ENCODE peak calls at places on chromosomes 1 and 21, in four cellular contexts. E is T-helper 17 cell; X is T-helper 1 cell; W is naive thymus-derived CD8-positive, alpha-beta T cell. S is an unnamed sample.

GRCh38 chr21:25405991-25406390 is 201.3 kb downstream of the MRPL39 start:
- DNase-seq in E (no peak), W (no peak), X (no peak), S (no peak)

GRCh38 chr1:221891708-221892107 is 149.8 kb upstream of the DUSP10 start:
- DNase-seq in X (no peak), W (no peak), E (no peak), S (no peak)

GRCh38 chr1:200048244-200048643 is 20.7 kb downstream of the NR5A2 start:
- DNase-seq in E (no peak), X (no peak), W (no peak), S (no peak)

GRCh38 chr21:36610201-36610600 is 88.7 kb upstream of the SIM2 start:
- DNase-seq in X (no peak), E (no peak), W (no peak), S (no peak)

GRCh38 chr1:49060766-49061165 is 284.1 kb upstream of the BEND5 start:
- DNase-seq in E (no peak), X (no peak), W (no peak), S (no peak)

GRCh38 chr1:212237651-212238050 is 47.6 kb upstream of the PPP2R5A start:
- DNase-seq in X (no peak), E (no peak), W (no peak), S (no peak)

GRCh38 chr21:44306926-44307687 is 7.3 kb downstream of the PFKL start:
- DNase-seq in W (no peak), E (no peak), X (no peak), S (no peak)

GRCh38 chr1:36829066-36829465 is 205.2 kb downstream of the GRIK3 start:
- DNase-seq in W (no peak), E (no peak), X (no peak), S (no peak)

GRCh38 chr21:45253180-45253579 is 34.5 kb downstream of the POFUT2 start:
- DNase-seq in W (no peak), X (no peak), E (no peak), S (no peak)

GRCh38 chr1:119367332-119368124 is 1.1 kb upstream of the HAO2 start:
- DNase-seq in W (no peak), E (no peak), X (no peak), S (no peak)

GRCh38 chr1:99650021-99650420 is 4.1 kb downstream of the PALMD start:
- DNase-seq in X (no peak), W (no peak), E (no peak), S (no peak)

GRCh38 chr1:216075339-216075738 is 347.9 kb downstream of the USH2A start:
- DNase-seq in E (no peak), W (no peak), X (no peak), S (no peak)

GRCh38 chr21:16205527-16205926 is 475.7 kb downstream of the USP25 start:
- DNase-seq in X (no peak), E (no peak), W (no peak), S (no peak)

GRCh38 chr1:155929057-155929456 is 5.2 kb downstream of the KHDC4 start:
- DNase-seq in W (no peak), E (no peak), X (no peak), S (no peak)

GRCh38 chr21:32331444-32332305 is 33.0 kb downstream of the MRAP start:
- DNase-seq in X (no peak), W (no peak), E (no peak), S (no peak)

S was measured in activated gamma-delta T cell.